ENCODE peak calls at places on chromosomes 5 and 9, in five cellular contexts. One of them, this sample, is unnamed.

GRCh38 chr5:78642701-78643100 is 5.9 kb downstream of the LHFPL2 start:
- DNase-seq in transverse colon: no peak
- DNase-seq in tibial nerve: no peak
- DNase-seq in esophagus squamous epithelium: no peak
- DNase-seq in ovary: no peak
- DNase-seq in this sample: no peak

GRCh38 chr5:143111799-143112198 is 291.7 kb downstream of the NR3C1 start:
- DNase-seq in transverse colon: no peak
- DNase-seq in tibial nerve: no peak
- DNase-seq in esophagus squamous epithelium: no peak
- DNase-seq in ovary: no peak
- DNase-seq in this sample: no peak

GRCh38 chr9:70658765-70659164 is 244.3 kb upstream of the KLF9 start:
- DNase-seq in transverse colon: no peak
- DNase-seq in tibial nerve: no peak
- DNase-seq in esophagus squamous epithelium: no peak
- DNase-seq in ovary: no peak
- DNase-seq in this sample: no peak

GRCh38 chr5:101687630-101688029 is 608.5 kb downstream of the SLCO4C1 start:
- DNase-seq in transverse colon: no peak
- DNase-seq in tibial nerve: no peak
- DNase-seq in esophagus squamous epithelium: no peak
- DNase-seq in ovary: no peak
- DNase-seq in this sample: no peak

GRCh38 chr5:143037071-143037470 is 266.9 kb downstream of the ARHGAP26 start:
- DNase-seq in transverse colon: no peak
- DNase-seq in tibial nerve: no peak
- DNase-seq in esophagus squamous epithelium: no peak
- DNase-seq in ovary: no peak
- DNase-seq in this sample: no peak

GRCh38 chr9:113505963-113506624 is 42.6 kb downstream of the RGS3 start:
- DNase-seq in transverse colon: no peak
- DNase-seq in tibial nerve: no peak
- DNase-seq in esophagus squamous epithelium: no peak
- DNase-seq in ovary: no peak
- DNase-seq in this sample: no peak

GRCh38 chr9:127937046-127937382 is 640 bp downstream of the DPM2 start:
- DNase-seq in transverse colon: no peak
- DNase-seq in tibial nerve: no peak
- DNase-seq in esophagus squamous epithelium: no peak
- DNase-seq in ovary: no peak
- DNase-seq in this sample: no peak

GRCh38 chr5:157870837-157871834 is 12.2 kb upstream of the CLINT1 start:
- DNase-seq in transverse colon: no peak
- DNase-seq in tibial nerve: no peak
- DNase-seq in esophagus squamous epithelium: no peak
- DNase-seq in ovary: no peak
- DNase-seq in this sample: no peak

GRCh38 chr9:128747233-128747632 is 23.3 kb upstream of the ZDHHC12 start:
- DNase-seq in transverse colon: no peak
- DNase-seq in tibial nerve: no peak
- DNase-seq in esophagus squamous epithelium: no peak
- DNase-seq in ovary: no peak
- DNase-seq in this sample: no peak

GRCh38 chr9:21402387-21403247 is 6.3 kb upstream of the IFNA8 start:
- DNase-seq in transverse colon: no peak
- DNase-seq in tibial nerve: no peak
- DNase-seq in esophagus squamous epithelium: no peak
- DNase-seq in ovary: peak
- DNase-seq in this sample: no peak

GRCh38 chr5:53552561-53552960 is 7.9 kb upstream of the NDUFS4 start:
- DNase-seq in transverse colon: no peak
- DNase-seq in tibial nerve: no peak
- DNase-seq in esophagus squamous epithelium: no peak
- DNase-seq in ovary: no peak
- DNase-seq in this sample: no peak

GRCh38 chr9:135514342-135515082 is 6.7 kb upstream of the LCN1 start:
- DNase-seq in transverse colon: no peak
- DNase-seq in tibial nerve: no peak
- DNase-seq in esophagus squamous epithelium: no peak
- DNase-seq in ovary: peak
- DNase-seq in this sample: no peak

GRCh38 chr9:91591627-91592026 is 168.0 kb upstream of the NFIL3 start:
- DNase-seq in transverse colon: no peak
- DNase-seq in tibial nerve: no peak
- DNase-seq in esophagus squamous epithelium: no peak
- DNase-seq in ovary: no peak
- DNase-seq in this sample: no peak

GRCh38 chr9:78813602-78814180 is 516.8 kb downstream of the PSAT1 start:
- DNase-seq in transverse colon: no peak
- DNase-seq in tibial nerve: no peak
- DNase-seq in esophagus squamous epithelium: no peak
- DNase-seq in ovary: no peak
- DNase-seq in this sample: no peak

GRCh38 chr5:438481-438981 is 4.4 kb upstream of the EXOC3 start:
- DNase-seq in transverse colon: peak
- DNase-seq in tibial nerve: no peak
- DNase-seq in esophagus squamous epithelium: no peak
- DNase-seq in ovary: no peak
- DNase-seq in this sample: no peak

GRCh38 chr5:6766558-6767191 is 53.4 kb downstream of the TENT4A start:
- DNase-seq in transverse colon: peak
- DNase-seq in tibial nerve: peak
- DNase-seq in esophagus squamous epithelium: peak
- DNase-seq in ovary: peak
- DNase-seq in this sample: no peak

GRCh38 chr5:6768590-6769230 is 55.5 kb downstream of the TENT4A start:
- DNase-seq in transverse colon: no peak
- DNase-seq in tibial nerve: no peak
- DNase-seq in esophagus squamous epithelium: no peak
- DNase-seq in ovary: no peak
- DNase-seq in this sample: no peak

GRCh38 chr5:6763191-6763590 is 50.0 kb downstream of the TENT4A start:
- DNase-seq in transverse colon: no peak
- DNase-seq in tibial nerve: no peak
- DNase-seq in esophagus squamous epithelium: no peak
- DNase-seq in ovary: no peak
- DNase-seq in this sample: no peak

GRCh38 chr5:6767481-6768063 is 54.3 kb downstream of the TENT4A start:
- DNase-seq in transverse colon: no peak
- DNase-seq in tibial nerve: no peak
- DNase-seq in esophagus squamous epithelium: no peak
- DNase-seq in ovary: no peak
- DNase-seq in this sample: no peak

GRCh38 chr5:6765612-6766525 is 52.6 kb downstream of the TENT4A start:
- DNase-seq in transverse colon: peak
- DNase-seq in tibial nerve: peak
- DNase-seq in esophagus squamous epithelium: no peak
- DNase-seq in ovary: peak
- DNase-seq in this sample: no peak
- H3K4me3 ChIP-seq in transverse colon: no peak
- H3K4me3 ChIP-seq in tibial nerve: no peak
- H3K4me3 ChIP-seq in esophagus squamous epithelium: peak
- H3K4me3 ChIP-seq in ovary: no peak
- H3K4me3 ChIP-seq in this sample: no peak

GRCh38 chr9:95316794-95317118 is 753 bp downstream of the FANCC start:
- DNase-seq in transverse colon: peak
- DNase-seq in tibial nerve: peak
- DNase-seq in esophagus squamous epithelium: no peak
- DNase-seq in ovary: no peak
- DNase-seq in this sample: no peak
- TF ChIP-seq POLR2A in transverse colon: no peak
- TF ChIP-seq POLR2A in tibial nerve: no peak
- TF ChIP-seq POLR2A in esophagus squamous epithelium: no peak
- TF ChIP-seq POLR2A in ovary: no peak
- TF ChIP-seq POLR2A in this sample: no peak

GRCh38 chr5:111511174-111512025 is 935 bp downstream of the STARD4 start:
- DNase-seq in transverse colon: no peak
- DNase-seq in tibial nerve: no peak
- DNase-seq in esophagus squamous epithelium: no peak
- DNase-seq in ovary: no peak
- DNase-seq in this sample: no peak

GRCh38 chr5:111507276-111507675 is 5.1 kb downstream of the STARD4 start:
- DNase-seq in transverse colon: no peak
- DNase-seq in tibial nerve: no peak
- DNase-seq in esophagus squamous epithelium: no peak
- DNase-seq in ovary: no peak
- DNase-seq in this sample: no peak

GRCh38 chr5:111512026-111512405 is 319 bp downstream of the STARD4 start:
- DNase-seq in transverse colon: no peak
- DNase-seq in tibial nerve: peak
- DNase-seq in esophagus squamous epithelium: no peak
- DNase-seq in ovary: no peak
- DNase-seq in this sample: peak

GRCh38 chr5:111512406-111513174 is at the start of gene STARD4:
- DNase-seq in transverse colon: peak
- DNase-seq in tibial nerve: peak
- DNase-seq in esophagus squamous epithelium: peak
- DNase-seq in ovary: peak
- DNase-seq in this sample: peak

DNA sequence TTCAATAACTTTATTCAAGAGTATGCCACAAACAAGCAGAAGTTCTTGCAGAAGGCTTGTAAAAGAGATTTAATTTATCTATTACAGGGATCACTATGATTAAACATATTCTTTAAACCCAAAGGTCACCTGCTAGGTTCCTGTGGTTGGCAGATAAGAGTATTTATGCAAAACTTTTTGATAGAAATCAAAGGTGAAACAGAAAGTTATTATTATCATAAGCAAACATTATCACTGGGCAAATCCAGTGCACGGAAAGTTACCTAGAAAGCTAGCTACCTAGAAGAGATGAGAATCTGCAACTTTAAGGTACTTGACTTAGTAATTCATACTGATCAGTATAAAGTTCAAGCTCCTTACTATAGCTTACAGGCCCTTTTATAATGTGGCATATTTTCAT is 3.2 kb downstream of the STARD4 start:
- DNase-seq in transverse colon: no peak
- DNase-seq in tibial nerve: no peak
- DNase-seq in esophagus squamous epithelium: no peak
- DNase-seq in ovary: no peak
- DNase-seq in this sample: no peak
- H3K4me3 ChIP-seq in transverse colon: no peak
- H3K4me3 ChIP-seq in tibial nerve: no peak
- H3K4me3 ChIP-seq in esophagus squamous epithelium: no peak
- H3K4me3 ChIP-seq in ovary: no peak
- H3K4me3 ChIP-seq in this sample: no peak

GRCh38 chr9:99822096-99822595 is 461 bp downstream of the NR4A3 start:
- DNase-seq in transverse colon: peak
- DNase-seq in tibial nerve: no peak
- DNase-seq in esophagus squamous epithelium: no peak
- DNase-seq in ovary: peak
- DNase-seq in this sample: no peak
- TF ChIP-seq POLR2A in transverse colon: no peak
- TF ChIP-seq POLR2A in tibial nerve: no peak
- TF ChIP-seq POLR2A in esophagus squamous epithelium: no peak
- TF ChIP-seq POLR2A in ovary: no peak
- TF ChIP-seq POLR2A in this sample: no peak

DNA sequence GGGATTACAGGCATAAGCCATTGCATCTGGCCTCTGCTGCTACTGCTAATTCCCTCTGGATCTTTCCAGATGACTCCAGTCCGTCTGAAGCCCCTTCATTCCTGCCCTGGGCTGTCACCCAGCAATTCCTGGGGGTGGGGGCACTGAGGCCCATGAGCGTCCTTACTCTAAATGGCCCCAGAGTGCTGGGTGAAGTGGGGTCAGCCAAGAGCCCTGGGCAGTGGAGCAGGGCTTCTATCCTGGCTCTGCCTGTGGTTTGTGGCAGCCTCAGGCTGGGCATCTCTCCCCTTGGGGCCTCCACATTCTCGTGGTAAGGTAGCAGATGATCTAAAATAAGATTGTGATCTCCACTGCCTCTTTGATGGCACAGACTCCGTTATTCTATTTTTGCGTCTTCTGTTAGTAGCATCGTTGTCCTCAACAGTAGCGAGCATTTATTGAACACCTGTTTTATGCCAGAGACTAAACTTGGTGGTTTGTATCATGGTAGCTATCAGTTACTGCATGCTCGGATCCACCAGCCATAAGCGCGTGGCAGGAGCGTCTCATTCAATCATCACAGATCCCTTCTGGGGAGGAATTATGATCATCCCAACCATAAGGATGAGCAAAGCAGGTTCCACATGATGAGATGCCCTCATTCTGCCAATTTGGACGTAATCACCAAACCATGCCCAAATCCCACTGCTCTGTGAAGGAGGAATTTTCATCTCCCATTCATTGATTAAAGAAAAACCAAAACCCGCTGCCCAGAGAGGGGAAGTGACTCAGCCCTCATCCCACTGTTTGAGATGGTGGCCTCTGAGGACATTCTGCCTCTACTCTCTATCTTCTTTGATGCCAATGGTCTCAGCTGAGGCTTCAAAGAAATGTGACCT is 21.9 kb upstream of the DUSP1 start:
- DNase-seq in transverse colon: no peak
- DNase-seq in tibial nerve: no peak
- DNase-seq in esophagus squamous epithelium: no peak
- DNase-seq in ovary: peak
- DNase-seq in this sample: no peak
- H3K4me3 ChIP-seq in transverse colon: no peak
- H3K4me3 ChIP-seq in tibial nerve: no peak
- H3K4me3 ChIP-seq in esophagus squamous epithelium: no peak
- H3K4me3 ChIP-seq in ovary: no peak
- H3K4me3 ChIP-seq in this sample: no peak

DNA sequence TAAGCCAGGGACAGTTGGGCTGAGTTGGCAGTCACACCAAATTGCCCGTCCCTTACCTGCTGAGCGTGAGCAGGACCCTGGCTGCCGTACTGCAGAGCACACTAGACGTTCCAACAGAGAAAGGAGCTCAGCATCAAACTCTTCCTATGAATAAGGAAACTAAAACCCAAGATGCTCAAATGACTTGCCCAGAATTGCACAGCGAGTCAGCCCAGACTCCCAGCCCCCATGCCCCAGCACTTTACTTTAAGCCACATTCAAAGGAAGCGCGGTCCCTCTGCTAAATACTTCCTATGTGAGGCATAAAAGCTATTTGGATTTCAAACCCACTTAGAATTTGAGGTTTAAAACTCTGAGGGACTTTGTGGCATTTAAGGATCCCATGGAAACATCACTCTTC is 23.9 kb downstream of the PAX5 start:
- DNase-seq in transverse colon: no peak
- DNase-seq in tibial nerve: no peak
- DNase-seq in esophagus squamous epithelium: no peak
- DNase-seq in ovary: no peak
- DNase-seq in this sample: no peak
- TF ChIP-seq POLR2A in transverse colon: no peak
- TF ChIP-seq POLR2A in tibial nerve: no peak
- TF ChIP-seq POLR2A in esophagus squamous epithelium: no peak
- TF ChIP-seq POLR2A in ovary: no peak
- TF ChIP-seq POLR2A in this sample: no peak

DNA sequence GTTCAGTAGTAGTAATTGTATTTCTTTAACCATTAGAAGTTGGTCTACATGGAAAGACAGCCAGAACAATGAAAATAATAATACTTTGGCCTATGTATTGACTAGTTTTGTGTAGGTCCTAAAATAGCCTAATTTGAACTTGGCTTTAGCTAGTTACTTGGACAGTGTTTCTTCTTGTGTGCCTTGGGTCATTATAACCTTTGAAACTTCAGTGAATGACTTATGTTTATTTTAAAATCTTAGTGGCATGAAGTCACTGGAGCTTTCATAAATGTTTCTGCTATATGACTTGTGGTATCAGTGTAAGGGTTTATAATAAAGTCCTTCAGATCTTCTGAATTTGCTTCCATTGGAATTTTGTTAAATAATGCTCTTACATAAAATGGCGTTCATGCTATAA is 2.6 kb upstream of the FAM120AOS start:
- DNase-seq in transverse colon: no peak
- DNase-seq in tibial nerve: no peak
- DNase-seq in esophagus squamous epithelium: no peak
- DNase-seq in ovary: no peak
- DNase-seq in this sample: no peak
- H3K4me3 ChIP-seq in transverse colon: no peak
- H3K4me3 ChIP-seq in tibial nerve: no peak
- H3K4me3 ChIP-seq in esophagus squamous epithelium: no peak
- H3K4me3 ChIP-seq in ovary: no peak
- H3K4me3 ChIP-seq in this sample: no peak

This sample was measured in vagina.